ENCODE peak calls at places on chromosome 21, in six cellular contexts. One of them, this sample, is unnamed.

GRCh38 chr21:27132270-27132669 is 165.4 kb upstream of the ADAMTS5 start:
- DNase-seq in adrenal gland: no peak
- DNase-seq in fibroblast of lung: peak; percentile 23
- DNase-seq in tibial artery: no peak
- DNase-seq in A549: no peak
- DNase-seq in CD8-positive, alpha-beta T cell: no peak
- DNase-seq in this sample: no peak

GRCh38 chr21:21682172-21682571 is 684.0 kb downstream of the NCAM2 start:
- DNase-seq in A549: no peak
- DNase-seq in fibroblast of lung: peak; percentile 86
- DNase-seq in adrenal gland: no peak
- DNase-seq in tibial artery: no peak
- DNase-seq in CD8-positive, alpha-beta T cell: no peak
- DNase-seq in this sample: no peak

GRCh38 chr21:28444567-28444966 is 548.1 kb downstream of the LTN1 start:
- DNase-seq in CD8-positive, alpha-beta T cell: no peak
- DNase-seq in fibroblast of lung: peak; percentile 6
- DNase-seq in adrenal gland: no peak
- DNase-seq in tibial artery: no peak
- DNase-seq in A549: no peak
- DNase-seq in this sample: no peak

GRCh38 chr21:46509760-46510159 is 51.1 kb downstream of the DIP2A start:
- DNase-seq in CD8-positive, alpha-beta T cell: no peak
- DNase-seq in tibial artery: no peak
- DNase-seq in adrenal gland: no peak
- DNase-seq in fibroblast of lung: no peak
- DNase-seq in A549: peak; percentile 44
- DNase-seq in this sample: no peak

GRCh38 chr21:14114251-14114650 is 96.5 kb downstream of the LIPI start:
- DNase-seq in tibial artery: no peak
- DNase-seq in CD8-positive, alpha-beta T cell: no peak
- DNase-seq in A549: no peak
- DNase-seq in adrenal gland: no peak
- DNase-seq in fibroblast of lung: no peak
- DNase-seq in this sample: peak; percentile 8

GRCh38 chr21:35840197-35840799 is 220.0 kb downstream of the SETD4 start:
- DNase-seq in CD8-positive, alpha-beta T cell: peak; percentile 56
- DNase-seq in A549: peak; percentile 72
- DNase-seq in fibroblast of lung: peak; percentile 80
- DNase-seq in adrenal gland: peak; percentile 63
- DNase-seq in tibial artery: no peak
- DNase-seq in this sample: peak; percentile 54

GRCh38 chr21:36615274-36615964 is 83.5 kb upstream of the SIM2 start:
- DNase-seq in fibroblast of lung: no peak
- DNase-seq in tibial artery: no peak
- DNase-seq in CD8-positive, alpha-beta T cell: no peak
- DNase-seq in adrenal gland: no peak
- DNase-seq in A549: peak; percentile 13
- DNase-seq in this sample: no peak

GRCh38 chr21:34933609-34934345 is 115.3 kb downstream of the RUNX1 start:
- DNase-seq in tibial artery: no peak
- DNase-seq in A549: no peak
- DNase-seq in CD8-positive, alpha-beta T cell: no peak
- DNase-seq in fibroblast of lung: no peak
- DNase-seq in adrenal gland: no peak
- DNase-seq in this sample: no peak

GRCh38 chr21:37331411-37331810 is 35.2 kb upstream of the DYRK1A start:
- DNase-seq in adrenal gland: no peak
- DNase-seq in CD8-positive, alpha-beta T cell: no peak
- DNase-seq in tibial artery: no peak
- DNase-seq in A549: no peak
- DNase-seq in fibroblast of lung: no peak
- DNase-seq in this sample: no peak

GRCh38 chr21:28540514-28540913 is 452.2 kb downstream of the LTN1 start:
- DNase-seq in CD8-positive, alpha-beta T cell: no peak
- DNase-seq in fibroblast of lung: peak; percentile 79
- DNase-seq in tibial artery: no peak
- DNase-seq in adrenal gland: no peak
- DNase-seq in A549: no peak
- DNase-seq in this sample: no peak

GRCh38 chr21:35753308-35753707 is 307.0 kb downstream of the SETD4 start:
- DNase-seq in tibial artery: no peak
- DNase-seq in CD8-positive, alpha-beta T cell: no peak
- DNase-seq in A549: no peak
- DNase-seq in fibroblast of lung: no peak
- DNase-seq in adrenal gland: no peak
- DNase-seq in this sample: no peak

GRCh38 chr21:31156662-31157061 is 118.4 kb upstream of the KRTAP19-8 start:
- DNase-seq in adrenal gland: no peak
- DNase-seq in fibroblast of lung: no peak
- DNase-seq in A549: peak; percentile 1
- DNase-seq in CD8-positive, alpha-beta T cell: no peak
- DNase-seq in tibial artery: no peak
- DNase-seq in this sample: no peak

GRCh38 chr21:36773111-36773510 is 74.2 kb downstream of the SIM2 start:
- DNase-seq in tibial artery: peak; percentile 81
- DNase-seq in CD8-positive, alpha-beta T cell: no peak
- DNase-seq in adrenal gland: peak; percentile 97
- DNase-seq in A549: peak; percentile 26
- DNase-seq in fibroblast of lung: peak; percentile 90
- DNase-seq in this sample: peak; percentile 68

GRCh38 chr21:24197132-24197643 is 1410.1 kb downstream of the MRPL39 start:
- DNase-seq in A549: no peak
- DNase-seq in tibial artery: no peak
- DNase-seq in CD8-positive, alpha-beta T cell: no peak
- DNase-seq in fibroblast of lung: no peak
- DNase-seq in adrenal gland: no peak
- DNase-seq in this sample: no peak

GRCh38 chr21:35027558-35028450 is 21.3 kb downstream of the RUNX1 start:
- DNase-seq in fibroblast of lung: no peak
- DNase-seq in CD8-positive, alpha-beta T cell: no peak
- DNase-seq in adrenal gland: no peak
- DNase-seq in tibial artery: no peak
- DNase-seq in A549: no peak
- DNase-seq in this sample: no peak

GRCh38 chr21:31558839-31559367 is 100.6 kb upstream of the SOD1 start:
- DNase-seq in fibroblast of lung: peak; percentile 94
- DNase-seq in tibial artery: no peak
- DNase-seq in CD8-positive, alpha-beta T cell: peak; percentile 93
- DNase-seq in adrenal gland: peak; percentile 71
- DNase-seq in A549: peak; percentile 88
- DNase-seq in this sample: peak; percentile 96

GRCh38 chr21:38323721-38324591 is 67.2 kb downstream of the KCNJ15 start:
- DNase-seq in CD8-positive, alpha-beta T cell: no peak
- DNase-seq in adrenal gland: no peak
- DNase-seq in tibial artery: no peak
- DNase-seq in A549: peak; percentile 39
- DNase-seq in fibroblast of lung: peak; percentile 96
- DNase-seq in this sample: peak; percentile 55

GRCh38 chr21:16954787-16955186 is 558.1 kb upstream of the CXADR start:
- DNase-seq in adrenal gland: no peak
- DNase-seq in tibial artery: no peak
- DNase-seq in CD8-positive, alpha-beta T cell: no peak
- DNase-seq in A549: no peak
- DNase-seq in fibroblast of lung: no peak
- DNase-seq in this sample: no peak

GRCh38 chr21:25342811-25343210 is 264.5 kb downstream of the MRPL39 start:
- DNase-seq in adrenal gland: no peak
- DNase-seq in CD8-positive, alpha-beta T cell: no peak
- DNase-seq in A549: no peak
- DNase-seq in tibial artery: no peak
- DNase-seq in fibroblast of lung: peak; percentile 84
- DNase-seq in this sample: no peak

GRCh38 chr21:34345091-34345871 is 18.5 kb upstream of the KCNE2 start:
- DNase-seq in CD8-positive, alpha-beta T cell: no peak
- DNase-seq in A549: no peak
- DNase-seq in fibroblast of lung: peak; percentile 33
- DNase-seq in adrenal gland: no peak
- DNase-seq in tibial artery: no peak
- DNase-seq in this sample: no peak

GRCh38 chr21:35291963-35292627 is 243.0 kb upstream of the RUNX1 start:
- DNase-seq in CD8-positive, alpha-beta T cell: no peak
- DNase-seq in A549: no peak
- DNase-seq in adrenal gland: no peak
- DNase-seq in fibroblast of lung: peak; percentile 72
- DNase-seq in tibial artery: no peak
- DNase-seq in this sample: no peak

GRCh38 chr21:35796834-35797233 is 263.5 kb downstream of the SETD4 start:
- DNase-seq in tibial artery: no peak
- DNase-seq in CD8-positive, alpha-beta T cell: no peak
- DNase-seq in fibroblast of lung: no peak
- DNase-seq in adrenal gland: no peak
- DNase-seq in A549: no peak
- DNase-seq in this sample: no peak

GRCh38 chr21:36183144-36183795 is 26.6 kb downstream of the DOP1B start:
- DNase-seq in adrenal gland: no peak
- DNase-seq in A549: no peak
- DNase-seq in CD8-positive, alpha-beta T cell: no peak
- DNase-seq in fibroblast of lung: no peak
- DNase-seq in tibial artery: no peak
- DNase-seq in this sample: no peak

GRCh38 chr21:28579986-28580550 is 412.6 kb downstream of the LTN1 start:
- DNase-seq in fibroblast of lung: no peak
- DNase-seq in CD8-positive, alpha-beta T cell: no peak
- DNase-seq in adrenal gland: no peak
- DNase-seq in tibial artery: no peak
- DNase-seq in A549: no peak
- DNase-seq in this sample: no peak

GRCh38 chr21:34560021-34560420 is 48.0 kb upstream of the KCNE1 start:
- DNase-seq in tibial artery: no peak
- DNase-seq in A549: no peak
- DNase-seq in adrenal gland: no peak
- DNase-seq in CD8-positive, alpha-beta T cell: no peak
- DNase-seq in fibroblast of lung: no peak
- DNase-seq in this sample: no peak

GRCh38 chr21:36769051-36769867 is 70.3 kb downstream of the SIM2 start:
- DNase-seq in tibial artery: no peak
- DNase-seq in fibroblast of lung: peak; percentile 96
- DNase-seq in adrenal gland: peak; percentile 64
- DNase-seq in A549: no peak
- DNase-seq in CD8-positive, alpha-beta T cell: no peak
- DNase-seq in this sample: no peak

DNA sequence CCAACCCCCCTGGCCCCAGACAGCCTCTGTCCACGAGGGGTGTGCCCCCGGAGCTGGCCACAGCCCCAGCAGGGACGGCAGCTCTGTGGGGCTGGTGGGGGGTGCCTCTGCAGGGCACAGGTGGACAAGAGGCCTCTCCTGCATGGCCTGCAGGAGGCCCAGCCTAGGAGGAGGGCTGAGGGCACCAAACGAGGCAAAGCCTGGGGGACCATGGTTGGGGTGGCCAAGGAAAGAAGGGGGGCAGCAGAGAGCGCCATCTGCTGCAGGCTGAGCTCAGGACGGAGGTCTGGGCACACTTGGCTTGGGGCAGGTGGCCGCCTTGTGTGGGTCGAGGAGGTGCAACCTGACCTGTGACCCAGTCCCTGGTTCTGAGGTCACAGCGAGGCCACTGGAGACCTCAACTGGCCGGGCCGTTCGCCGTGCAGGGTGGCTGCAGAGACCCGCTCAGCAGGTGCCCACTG is 27.3 kb downstream of the RRP1 start:
- DNase-seq in tibial artery: no peak
- DNase-seq in adrenal gland: no peak
- DNase-seq in A549: no peak
- DNase-seq in CD8-positive, alpha-beta T cell: no peak
- DNase-seq in fibroblast of lung: no peak
- DNase-seq in this sample: no peak
- TF ChIP-seq CTCF in tibial artery: no peak
- TF ChIP-seq CTCF in adrenal gland: no peak
- TF ChIP-seq CTCF in A549: no peak
- TF ChIP-seq CTCF in CD8-positive, alpha-beta T cell: no peak
- TF ChIP-seq CTCF in fibroblast of lung: no peak
- TF ChIP-seq CTCF in this sample: no peak

GRCh38 chr21:39756285-39756684 is 11.3 kb downstream of the IGSF5 start:
- DNase-seq in tibial artery: no peak
- DNase-seq in fibroblast of lung: no peak
- DNase-seq in A549: no peak
- DNase-seq in adrenal gland: no peak
- DNase-seq in CD8-positive, alpha-beta T cell: no peak
- DNase-seq in this sample: no peak

GRCh38 chr21:39754811-39755210 is 9.8 kb downstream of the IGSF5 start:
- DNase-seq in adrenal gland: no peak
- DNase-seq in tibial artery: no peak
- DNase-seq in CD8-positive, alpha-beta T cell: no peak
- DNase-seq in A549: no peak
- DNase-seq in fibroblast of lung: no peak
- DNase-seq in this sample: no peak

DNA sequence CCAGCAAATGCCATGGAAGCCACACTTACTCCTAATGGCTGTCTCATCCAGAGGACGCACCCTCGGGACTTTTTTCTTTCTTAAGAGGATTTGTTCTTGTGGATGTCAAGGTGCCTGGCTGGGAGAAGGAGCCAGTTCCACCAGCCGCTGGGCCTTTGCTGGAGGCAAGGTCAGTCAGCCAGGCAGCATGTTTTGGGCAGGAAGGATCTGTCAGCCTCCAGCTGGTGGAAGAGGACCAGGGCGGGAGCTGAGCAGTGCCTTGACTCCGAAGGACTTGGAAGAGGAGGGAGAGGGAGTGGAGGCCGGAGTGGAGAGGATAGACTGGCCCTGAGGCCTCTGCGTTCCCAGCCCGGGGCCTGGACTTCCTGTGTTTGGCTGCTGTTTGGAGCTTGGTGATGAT is 5.7 kb downstream of the IGSF5 start:
- DNase-seq in fibroblast of lung: no peak
- DNase-seq in adrenal gland: no peak
- DNase-seq in A549: no peak
- DNase-seq in tibial artery: no peak
- DNase-seq in CD8-positive, alpha-beta T cell: no peak
- DNase-seq in this sample: no peak
- H3K27ac ChIP-seq in fibroblast of lung: no peak overlapping the region
- H3K27ac ChIP-seq in adrenal gland: no peak overlapping the region
- H3K27ac ChIP-seq in A549: no peak overlapping the region
- H3K27ac ChIP-seq in tibial artery: no peak overlapping the region
- H3K27ac ChIP-seq in CD8-positive, alpha-beta T cell: no peak overlapping the region
- H3K27ac ChIP-seq in this sample: no peak overlapping the region

GRCh38 chr21:20645344-20645743 is 352.9 kb upstream of the NCAM2 start:
- DNase-seq in CD8-positive, alpha-beta T cell: no peak
- DNase-seq in tibial artery: no peak
- DNase-seq in adrenal gland: no peak
- DNase-seq in A549: no peak
- DNase-seq in fibroblast of lung: no peak
- DNase-seq in this sample: no peak
- TF ChIP-seq CTCF in CD8-positive, alpha-beta T cell: no peak
- TF ChIP-seq CTCF in tibial artery: no peak
- TF ChIP-seq CTCF in adrenal gland: no peak
- TF ChIP-seq CTCF in A549: no peak
- TF ChIP-seq CTCF in fibroblast of lung: no peak
- TF ChIP-seq CTCF in this sample: no peak

GRCh38 chr21:15586752-15587436 is 142.9 kb upstream of the USP25 start:
- DNase-seq in tibial artery: no peak
- DNase-seq in adrenal gland: no peak
- DNase-seq in A549: no peak
- DNase-seq in fibroblast of lung: no peak
- DNase-seq in CD8-positive, alpha-beta T cell: no peak
- DNase-seq in this sample: no peak
- H3K27ac ChIP-seq in tibial artery: no peak overlapping the region
- H3K27ac ChIP-seq in adrenal gland: no peak overlapping the region
- H3K27ac ChIP-seq in A549: no peak overlapping the region
- H3K27ac ChIP-seq in fibroblast of lung: no peak overlapping the region
- H3K27ac ChIP-seq in CD8-positive, alpha-beta T cell: no peak overlapping the region
- H3K27ac ChIP-seq in this sample: no peak overlapping the region

This sample was measured in RWPE1.